ENCODE peak calls at places on chromosomes 2 and 18, in five cellular contexts. P, T, Y, H and V are unnamed samples.
A peak's percentile ranks its signal among the peaks of the same experiment; 100 is the strongest.

GRCh38 chr2:163773276-163773675 is 37.5 kb upstream of the FIGN start:
- DNase-seq in P (no peak), T (no peak), Y (no peak), H (no peak), V (no peak)

GRCh38 chr2:31997653-31998052 is 13.2 kb downstream of the MEMO1 start:
- DNase-seq in P (no peak), T (peak; percentile 64), Y (no peak), H (no peak), V (no peak)

GRCh38 chr2:729363-729762 is 52.2 kb upstream of the TMEM18 start:
- DNase-seq in P (no peak), T (no peak), Y (no peak), H (no peak), V (no peak)

GRCh38 chr2:233152541-233152940 is 92.4 kb downstream of the INPP5D start:
- DNase-seq in P (peak; percentile 62), T (peak; percentile 48), Y (no peak), H (peak; percentile 25), V (no peak)

GRCh38 chr18:74947417-74947816 is 261.5 kb downstream of the PTGR3 start:
- DNase-seq in P (no peak), T (no peak), Y (no peak), H (no peak), V (no peak)

GRCh38 chr18:37247499-37248161 is 318.0 kb downstream of the CELF4 start:
- DNase-seq in P (no peak), T (no peak), Y (no peak), H (no peak), V (no peak)

GRCh38 chr2:160175169-160176130 is 24.6 kb downstream of the ITGB6 start:
- DNase-seq in P (no peak), T (no peak), Y (peak; percentile 61), H (no peak), V (no peak)

GRCh38 chr2:236843061-236843460 is 242.6 kb upstream of the COPS8 start:
- DNase-seq in P (no peak), T (no peak), Y (no peak), H (no peak), V (no peak)

GRCh38 chr2:183105402-183106134 is 18.7 kb upstream of the NUP35 start:
- DNase-seq in P (no peak), T (peak; percentile 15), Y (peak; percentile 74), H (peak; percentile 40), V (peak; percentile 62)

GRCh38 chr2:237731663-237732062 is 66.9 kb upstream of the RBM44 start:
- DNase-seq in P (peak; percentile 66), T (peak; percentile 86), Y (peak; percentile 90), H (peak; percentile 77), V (peak; percentile 56)

GRCh38 chr2:16394072-16394985 is 271.3 kb downstream of the CYRIA start:
- DNase-seq in P (no peak), T (no peak), Y (no peak), H (no peak), V (no peak)

GRCh38 chr2:234931369-234931768 is 20.4 kb upstream of the SH3BP4 start:
- DNase-seq in P (no peak), T (no peak), Y (no peak), H (no peak), V (no peak)

GRCh38 chr18:3059272-3059671 is 46.3 kb upstream of the LPIN2 start:
- DNase-seq in P (no peak), T (no peak), Y (no peak), H (no peak), V (no peak)

GRCh38 chr2:20516646-20517341 is 69.9 kb downstream of the RHOB start:
- DNase-seq in P (peak; percentile 31), T (peak; percentile 50), Y (peak; percentile 96), H (peak; percentile 30), V (no peak)

GRCh38 chr2:1047485-1047884 is 96.8 kb downstream of the SNTG2 start:
- DNase-seq in P (peak; percentile 20), T (peak; percentile 23), Y (peak; percentile 35), H (peak; percentile 23), V (peak; percentile 10)

GRCh38 chr2:11875481-11875880 is 129.0 kb downstream of the LPIN1 start:
- DNase-seq in P (no peak), T (no peak), Y (no peak), H (no peak), V (no peak)

GRCh38 chr2:65121-65520 is 18.8 kb upstream of the FAM110C start:
- DNase-seq in P (no peak), T (no peak), Y (no peak), H (no peak), V (no peak)

GRCh38 chr2:19178175-19178574 is 180.2 kb downstream of the OSR1 start:
- DNase-seq in P (no peak), T (peak; percentile 60), Y (no peak), H (no peak), V (peak; percentile 24)